ENCODE peak calls at places on chromosomes 5 and 9, in seven cellular contexts. J, C, M, B, P, Q and I are unnamed samples.

GRCh38 chr5:66440202-66440680 is 156.0 kb upstream of the MAST4 start:
- DNase-seq in C (peak), M (no peak), J (peak), P (no peak), Q (no peak), B (peak), I (no peak)

GRCh38 chr9:123769723-123770122 is 160.2 kb downstream of the DENND1A start:
- DNase-seq in Q (no peak), B (no peak), J (no peak), P (no peak), M (no peak), C (no peak), I (peak)

GRCh38 chr9:126724226-126724625 is 80.6 kb upstream of the ZBTB43 start:
- DNase-seq in C (no peak), B (no peak), Q (no peak), M (no peak), P (no peak), J (no peak), I (no peak)

GRCh38 chr5:177470759-177471536 is 2.5 kb downstream of the DBN1 start:
- DNase-seq in B (peak), Q (no peak), C (no peak), M (no peak), J (no peak), P (no peak), I (peak)

GRCh38 chr5:11422342-11422741 is 481.9 kb downstream of the CTNND2 start:
- DNase-seq in Q (no peak), C (no peak), M (no peak), B (no peak), P (no peak), J (no peak), I (no peak)

GRCh38 chr5:177447066-177447610 is 524 bp downstream of the PRR7 start:
- DNase-seq in C (peak), M (peak), P (peak), J (peak), B (peak), Q (peak), I (peak)

GRCh38 chr9:108467653-108468324 is 388.0 kb downstream of the ACTL7B start:
- DNase-seq in J (peak), B (peak), C (no peak), P (no peak), Q (no peak), M (no peak), I (no peak)

GRCh38 chr9:91676042-91676441 is 252.4 kb upstream of the NFIL3 start:
- DNase-seq in B (peak), P (no peak), Q (no peak), C (peak), J (no peak), M (no peak), I (no peak)

GRCh38 chr5:74257645-74258328 is 382.7 kb downstream of the ENC1 start:
- DNase-seq in J (peak), C (no peak), M (no peak), B (peak), P (no peak), Q (no peak), I (no peak)

GRCh38 chr9:122978586-122978985 is 37.8 kb downstream of the RABGAP1 start:
- DNase-seq in P (no peak), B (no peak), C (no peak), M (no peak), Q (no peak), J (peak), I (no peak)

GRCh38 chr9:137167752-137168574 is 1.9 kb downstream of the LRRC26 start:
- DNase-seq in P (peak), J (no peak), C (no peak), M (peak), B (no peak), Q (no peak), I (no peak)

GRCh38 chr5:107553063-107553676 is 117.6 kb downstream of the EFNA5 start:
- DNase-seq in B (peak), P (no peak), C (peak), M (no peak), J (peak), Q (no peak), I (no peak)

GRCh38 chr5:150142800-150143724 is 12.6 kb downstream of the PDGFRB start:
- DNase-seq in B (peak), M (no peak), C (peak), J (peak), Q (no peak), P (no peak), I (no peak)

GRCh38 chr5:117494208-117494607 is 919.6 kb upstream of the SEMA6A start:
- DNase-seq in C (no peak), P (no peak), B (no peak), M (no peak), Q (no peak), J (no peak), I (no peak)

GRCh38 chr5:128844354-128844923 is 120.8 kb upstream of the SLC27A6 start:
- DNase-seq in C (no peak), B (peak), M (no peak), J (peak), P (peak), Q (no peak), I (peak)

GRCh38 chr9:35859310-35859994 is 10.7 kb downstream of the OR13J1 start:
- DNase-seq in Q (no peak), J (peak), P (no peak), C (peak), B (peak), M (no peak), I (no peak)

GRCh38 chr9:78115073-78115472 is 83.5 kb upstream of the GNAQ start:
- DNase-seq in M (no peak), J (no peak), P (no peak), Q (no peak), B (no peak), C (no peak), I (peak)

GRCh38 chr9:87069690-87070089 is 122.4 kb upstream of the GAS1 start:
- DNase-seq in Q (no peak), M (no peak), J (peak), B (no peak), C (no peak), P (no peak), I (no peak)

GRCh38 chr5:98259595-98259994 is 513.9 kb upstream of the RGMB start:
- DNase-seq in C (no peak), P (no peak), J (no peak), M (no peak), B (no peak), Q (no peak), I (peak)

GRCh38 chr9:136075881-136076678 is 19.0 kb downstream of the NACC2 start:
- DNase-seq in B (no peak), J (no peak), M (peak), Q (no peak), C (no peak), P (no peak), I (no peak)

GRCh38 chr5:176535101-176535654 is 2.0 kb downstream of the RNF44 start:
- DNase-seq in P (no peak), B (peak), M (no peak), Q (peak), J (peak), C (no peak), I (peak)

GRCh38 chr5:76331139-76331538 is 71.9 kb upstream of the IQGAP2 start:
- DNase-seq in C (no peak), B (no peak), Q (peak), P (no peak), J (no peak), M (no peak), I (no peak)

GRCh38 chr5:1777281-1778137 is 22.1 kb downstream of the MRPL36 start:
- DNase-seq in Q (no peak), M (no peak), C (no peak), B (no peak), P (no peak), J (no peak), I (no peak)

GRCh38 chr5:131394128-131394527 is 130.3 kb downstream of the CDC42SE2 start:
- DNase-seq in J (peak), B (peak), Q (no peak), M (no peak), P (no peak), C (peak), I (no peak)

GRCh38 chr5:88803309-88803708 is 79.7 kb downstream of the MEF2C start:
- DNase-seq in P (no peak), B (no peak), C (no peak), M (no peak), J (no peak), Q (no peak), I (no peak)

GRCh38 chr5:33938507-33938796 is 2.3 kb downstream of the RXFP3 start:
- DNase-seq in B (no peak), P (no peak), M (no peak), C (no peak), J (no peak), Q (no peak), I (no peak)

DNA sequence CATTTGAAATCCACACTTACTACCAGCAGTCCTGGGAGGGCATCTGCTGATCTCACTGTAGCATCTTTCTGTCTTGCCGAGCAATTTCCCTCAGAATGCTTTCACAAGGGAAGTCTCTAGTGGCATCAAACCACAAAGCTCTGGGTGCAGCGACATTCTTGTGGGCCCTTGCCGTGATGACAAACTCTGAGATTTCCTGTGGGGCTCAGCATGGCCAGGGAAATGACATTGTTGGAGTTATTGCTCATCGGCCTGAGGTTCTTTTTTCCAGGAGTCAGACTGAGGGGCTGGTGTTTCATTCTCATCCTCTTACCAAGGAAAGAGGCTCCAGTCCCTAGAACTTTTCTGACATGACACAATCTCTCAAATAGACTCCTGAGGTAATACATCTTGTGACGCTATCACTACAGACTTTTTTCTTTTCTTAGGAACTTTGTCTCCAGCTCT is 51.4 kb downstream of the PFDN1 start:
- DNase-seq in B (peak), P (no peak), C (peak), J (peak), Q (peak), M (no peak), I (peak)
- H3K4me2 ChIP-seq in B (peak), P (no peak), C (peak), J (peak), Q (no peak), M (no peak), I (no peak)

GRCh38 chr5:154713615-154714125 is 41.5 kb upstream of the LARP1 start:
- DNase-seq in J (peak), Q (no peak), P (no peak), M (no peak), B (no peak), C (peak), I (no peak)
- H3K4me2 ChIP-seq in J (peak), Q (no peak), P (no peak), M (peak), B (no peak), C (no peak), I (no peak)

GRCh38 chr9:114830546-114830945 is 24.7 kb upstream of the TNFSF15 start:
- DNase-seq in Q (no peak), J (no peak), M (no peak), B (no peak), P (no peak), C (peak), I (no peak)
- H3K4me2 ChIP-seq in Q (no peak), J (no peak), M (no peak), B (no peak), P (no peak), C (no peak), I (no peak)

GRCh38 chr5:61232490-61232889 is 70.2 kb upstream of the SMIM15 start:
- DNase-seq in B (no peak), M (no peak), P (no peak), C (no peak), Q (no peak), J (no peak), I (no peak)
- H3K4me2 ChIP-seq in B (no peak), M (no peak), P (no peak), C (no peak), Q (no peak), J (no peak), I (no peak)

GRCh38 chr5:96920956-96921355 is 14.9 kb upstream of the LNPEP start:
- DNase-seq in M (no peak), C (no peak), J (no peak), P (no peak), Q (no peak), B (no peak), I (no peak)

GRCh38 chr5:96926275-96926674 is 9.6 kb upstream of the LNPEP start:
- DNase-seq in B (no peak), C (no peak), J (no peak), Q (no peak), M (no peak), P (no peak), I (no peak)

GRCh38 chr5:96927008-96927407 is 8.9 kb upstream of the LNPEP start:
- DNase-seq in C (no peak), J (peak), B (no peak), M (no peak), P (no peak), Q (no peak), I (no peak)

GRCh38 chr5:96922452-96923244 is 13.2 kb upstream of the LNPEP start:
- DNase-seq in Q (no peak), C (no peak), P (no peak), B (no peak), J (no peak), M (no peak), I (no peak)

GRCh38 chr5:96924016-96924443 is 11.8 kb upstream of the LNPEP start:
- DNase-seq in P (no peak), C (peak), B (no peak), M (no peak), Q (no peak), J (no peak), I (no peak)
- H3K4me2 ChIP-seq in P (no peak), C (peak), B (no peak), M (no peak), Q (no peak), J (no peak), I (no peak)

GRCh38 chr9:134457321-134457923 is 131.2 kb downstream of the RXRA start:
- DNase-seq in B (no peak), Q (no peak), C (no peak), J (no peak), P (no peak), M (no peak), I (no peak)
- H3K4me2 ChIP-seq in B (no peak), Q (no peak), C (no peak), J (no peak), P (no peak), M (no peak), I (no peak)

GRCh38 chr9:79578891-79579290 is 7.1 kb downstream of the TLE4 start:
- DNase-seq in B (no peak), P (no peak), M (no peak), J (no peak), C (no peak), Q (no peak), I (no peak)
- H3K4me2 ChIP-seq in B (no peak), P (no peak), M (no peak), J (no peak), C (no peak), Q (no peak), I (no peak)